ENCODE peak calls at places on chromosomes 5 and 9, in five cellular contexts. L is thoracic aorta, Z is HL-60, R is IMR-90, I is nephron progenitor cell. Q is an unnamed sample.
A peak's percentile ranks its signal among the peaks of the same experiment; 100 is the strongest.

GRCh38 chr9:118336952-118337349 is 632.7 kb downstream of the TLR4 start:
- DNase-seq in L (no peak), Z (no peak), R (no peak), I (no peak), Q (no peak)

GRCh38 chr9:34127035-34127948 is 794 bp upstream of the DCAF12 start:
- DNase-seq in L (no peak), Z (no peak), R (no peak), I (no peak), Q (no peak)

GRCh38 chr9:115808695-115809094 is 344.9 kb upstream of the PAPPA start:
- DNase-seq in L (no peak), Z (no peak), R (peak; percentile 88), I (no peak), Q (no peak)

GRCh38 chr9:69601698-69602097 is 70.5 kb downstream of the APBA1 start:
- DNase-seq in L (no peak), Z (no peak), R (no peak), I (no peak), Q (no peak)

GRCh38 chr9:109477269-109478203 is 20.6 kb downstream of the PTPN3 start:
- DNase-seq in L (no peak), Z (peak; percentile 23), R (no peak), I (peak; percentile 34), Q (no peak)

GRCh38 chr9:126423022-126423708 is 96.5 kb downstream of the MVB12B start:
- DNase-seq in L (no peak), Z (peak; percentile 67), R (no peak), I (no peak), Q (no peak)

GRCh38 chr9:137127301-137128157 is 11.4 kb upstream of the GRIN1 start:
- DNase-seq in L (no peak), Z (peak; percentile 67), R (no peak), I (no peak), Q (no peak)

GRCh38 chr9:28329323-28329722 is 756.0 kb upstream of the C9orf72 start:
- DNase-seq in L (no peak), Z (no peak), R (no peak), I (no peak), Q (no peak)

GRCh38 chr5:142170254-142170953 is 61.8 kb downstream of the NDFIP1 start:
- DNase-seq in L (no peak), Z (no peak), R (no peak), I (no peak), Q (no peak)

GRCh38 chr9:97527626-97528528 is 26.4 kb downstream of the TMOD1 start:
- DNase-seq in L (no peak), Z (no peak), R (no peak), I (peak; percentile 26), Q (no peak)

GRCh38 chr5:145520335-145520734 is 314.8 kb downstream of the PRELID2 start:
- DNase-seq in L (no peak), Z (no peak), R (no peak), I (no peak), Q (no peak)

GRCh38 chr5:65760504-65761275 is 38.7 kb downstream of the NLN start:
- DNase-seq in L (no peak), Z (no peak), R (peak; percentile 13), I (no peak), Q (peak; percentile 34)

GRCh38 chr5:172051643-172052362 is 45.4 kb upstream of the FBXW11 start:
- DNase-seq in L (no peak), Z (no peak), R (no peak), I (no peak), Q (no peak)

GRCh38 chr5:172050070-172050469 is 43.6 kb upstream of the FBXW11 start:
- DNase-seq in L (no peak), Z (no peak), R (no peak), I (no peak), Q (no peak)

GRCh38 chr5:172048170-172048422 is 41.7 kb upstream of the FBXW11 start:
- DNase-seq in L (no peak), Z (no peak), R (no peak), I (no peak), Q (no peak)

GRCh38 chr5:172048539-172049101 is 42.2 kb upstream of the FBXW11 start:
- DNase-seq in L (no peak), Z (no peak), R (peak; percentile 38), I (no peak), Q (no peak)

DNA sequence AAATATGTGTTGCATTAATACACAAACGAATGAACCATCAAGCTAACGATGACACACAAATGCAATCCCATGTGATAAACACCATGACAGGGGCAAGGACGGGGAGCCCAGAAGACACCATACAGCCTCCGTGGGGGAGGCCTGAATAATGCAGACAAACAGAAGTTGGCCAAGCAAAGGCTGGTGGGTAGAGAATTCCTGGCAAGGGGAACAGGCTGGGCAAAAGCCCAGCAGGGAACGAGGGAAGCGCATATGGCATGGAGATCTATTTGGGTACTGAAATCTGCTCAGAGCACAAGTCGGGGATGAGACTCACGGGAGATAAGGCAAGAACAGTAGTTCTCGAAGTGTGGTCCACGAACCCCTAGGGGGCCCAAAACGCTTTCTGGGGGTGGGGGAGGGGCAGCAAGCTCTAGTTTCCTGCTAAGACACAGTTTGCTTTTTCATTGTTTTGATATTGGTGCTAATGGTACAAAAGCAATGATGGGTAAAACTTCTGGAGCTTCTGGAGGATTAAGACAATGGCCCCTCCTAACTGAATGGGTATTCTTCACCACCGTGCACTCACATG is 42.9 kb upstream of the FBXW11 start:
- DNase-seq in L (no peak), Z (no peak), R (no peak), I (no peak), Q (no peak)
- TF ChIP-seq CTCF in L (no peak), Z (no peak), R (no peak), I (no peak), Q (no peak)

GRCh38 chr9:36999728-37000333 is 34.2 kb downstream of the PAX5 start:
- DNase-seq in L (no peak), Z (peak; percentile 5), R (no peak), I (no peak), Q (no peak)
- TF ChIP-seq CTCF in L (no peak), Z (no peak), R (no peak), I (no peak), Q (no peak)

DNA sequence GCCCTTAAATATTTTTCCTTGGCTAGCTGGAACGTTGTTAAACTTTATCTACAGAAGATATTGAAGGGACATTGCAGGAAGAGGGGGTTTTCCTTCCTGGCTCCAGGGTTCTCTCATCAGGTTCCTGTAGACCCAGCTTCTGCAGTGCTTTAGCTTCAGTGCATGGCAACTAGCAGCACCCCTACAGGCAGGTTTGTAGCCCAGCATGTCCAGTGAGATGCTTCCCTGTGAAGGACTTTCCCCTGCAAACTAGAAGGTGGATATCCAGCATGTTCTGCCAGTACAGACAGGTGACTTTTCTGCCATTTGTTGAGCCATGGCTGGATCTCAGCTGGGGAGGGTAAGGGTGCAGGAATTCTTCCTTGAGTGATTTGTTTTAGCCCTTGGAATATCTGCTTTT is 10.4 kb downstream of the CCL28 start:
- DNase-seq in L (no peak), Z (peak; percentile 12), R (peak; percentile 13), I (no peak), Q (no peak)
- TF ChIP-seq CTCF in L (no peak), Z (peak; percentile 15), R (peak; percentile 17), I (no peak), Q (no peak)

DNA sequence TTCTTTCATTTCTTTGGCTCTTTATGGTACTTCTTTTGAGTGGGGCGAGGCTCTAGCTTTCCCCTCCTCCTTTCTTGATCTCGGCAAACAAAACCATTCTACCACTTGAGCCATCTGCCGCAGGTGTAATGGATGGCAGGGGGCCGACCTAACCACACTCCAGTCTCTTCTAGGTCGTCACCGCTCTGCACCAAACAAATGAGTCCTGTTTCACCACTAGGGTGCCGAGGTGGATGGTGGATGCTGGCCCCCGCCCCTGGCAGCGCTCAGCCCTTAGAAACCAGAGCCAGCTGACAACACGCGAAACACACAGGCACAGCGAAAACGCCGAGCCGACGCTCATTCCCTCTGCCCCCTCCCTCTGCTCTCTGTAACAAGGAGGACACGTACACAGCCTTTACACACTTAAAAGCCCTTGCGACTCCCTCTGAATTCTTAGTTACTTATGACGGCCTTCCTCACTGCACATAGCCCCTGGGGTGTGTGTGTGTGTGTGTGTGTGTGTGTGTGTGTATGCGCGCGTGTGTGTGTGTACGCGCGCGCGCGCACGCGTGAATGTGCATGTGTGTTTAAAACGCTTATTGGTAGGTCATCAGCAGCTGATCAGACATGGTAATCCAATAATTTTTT is 199.4 kb downstream of the MEF2C start:
- DNase-seq in L (no peak), Z (no peak), R (no peak), I (peak; percentile 49), Q (no peak)
- TF ChIP-seq CTCF in L (no peak), Z (no peak), R (no peak), I (peak; percentile 7), Q (no peak)

DNA sequence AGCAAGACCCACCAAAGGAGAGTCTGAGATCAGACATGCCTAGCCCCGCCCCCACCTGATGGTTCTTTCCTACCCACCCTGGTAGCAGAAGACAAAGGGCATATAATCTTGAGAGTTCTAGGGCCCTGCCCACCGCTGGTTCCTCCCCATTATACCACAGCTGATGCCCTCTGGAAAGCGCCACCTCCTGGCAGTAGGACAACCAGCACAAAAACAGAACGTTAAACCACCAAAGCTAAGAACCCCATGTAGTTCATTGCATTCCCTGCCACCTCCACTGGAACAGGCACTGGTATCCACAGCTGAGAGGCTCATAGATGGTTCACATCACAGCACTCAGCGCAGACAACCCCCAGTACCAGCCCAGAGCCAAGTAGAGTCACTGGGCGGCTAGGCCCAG is 81.2 kb upstream of the TRPC7 start:
- DNase-seq in L (no peak), Z (no peak), R (no peak), I (no peak), Q (no peak)
- TF ChIP-seq CTCF in L (no peak), Z (no peak), R (no peak), I (no peak), Q (no peak)

GRCh38 chr9:6199596-6199995 is 16.0 kb upstream of the IL33 start:
- DNase-seq in L (no peak), Z (no peak), R (no peak), I (no peak), Q (no peak)
- TF ChIP-seq CTCF in L (no peak), Z (no peak), R (no peak), I (no peak), Q (no peak)

Q was measured in natural killer cell.